ENCODE peak calls at places on chromosomes 6 and 20, in eight cellular contexts. One of them, this sample, is unnamed.
A peak's percentile ranks its signal among the peaks of the same experiment; 100 is the strongest.

GRCh38 chr6:79152269-79152737 is 74.2 kb upstream of the PHIP start:
- DNase-seq in left lung: no peak
- DNase-seq in uterus: no peak
- DNase-seq in cardiac fibroblast: no peak
- DNase-seq in PC-9: no peak
- DNase-seq in mesothelial cell of epicardium: no peak
- DNase-seq in upper lobe of right lung: no peak
- DNase-seq in neural crest cell: no peak
- DNase-seq in this sample: no peak

GRCh38 chr6:85986681-85987080 is 344.0 kb upstream of the SYNCRIP start:
- DNase-seq in cardiac fibroblast: no peak
- DNase-seq in neural crest cell: no peak
- DNase-seq in upper lobe of right lung: no peak
- DNase-seq in left lung: no peak
- DNase-seq in PC-9: no peak
- DNase-seq in uterus: no peak
- DNase-seq in mesothelial cell of epicardium: no peak
- DNase-seq in this sample: no peak

GRCh38 chr6:136035378-136036070 is 184.0 kb downstream of the PDE7B start:
- DNase-seq in left lung: no peak
- DNase-seq in PC-9: no peak
- DNase-seq in neural crest cell: no peak
- DNase-seq in uterus: peak; percentile 32
- DNase-seq in upper lobe of right lung: no peak
- DNase-seq in mesothelial cell of epicardium: no peak
- DNase-seq in cardiac fibroblast: peak; percentile 89
- DNase-seq in this sample: no peak

GRCh38 chr6:138105880-138106664 is 1.1 kb downstream of the PERP start:
- DNase-seq in upper lobe of right lung: no peak
- DNase-seq in PC-9: no peak
- DNase-seq in left lung: no peak
- DNase-seq in mesothelial cell of epicardium: no peak
- DNase-seq in neural crest cell: no peak
- DNase-seq in cardiac fibroblast: peak; percentile 13
- DNase-seq in uterus: no peak
- DNase-seq in this sample: no peak

GRCh38 chr6:154874684-154875594 is 120.2 kb upstream of the TIAM2 start:
- DNase-seq in uterus: no peak
- DNase-seq in left lung: no peak
- DNase-seq in mesothelial cell of epicardium: no peak
- DNase-seq in PC-9: no peak
- DNase-seq in cardiac fibroblast: no peak
- DNase-seq in neural crest cell: no peak
- DNase-seq in upper lobe of right lung: no peak
- DNase-seq in this sample: no peak

GRCh38 chr20:39630215-39630614 is 668.1 kb downstream of the DHX35 start:
- DNase-seq in left lung: no peak
- DNase-seq in PC-9: no peak
- DNase-seq in cardiac fibroblast: no peak
- DNase-seq in uterus: no peak
- DNase-seq in upper lobe of right lung: no peak
- DNase-seq in neural crest cell: no peak
- DNase-seq in mesothelial cell of epicardium: no peak
- DNase-seq in this sample: no peak

GRCh38 chr6:113291751-113292445 is 565.2 kb upstream of the MARCKS start:
- DNase-seq in PC-9: no peak
- DNase-seq in upper lobe of right lung: no peak
- DNase-seq in cardiac fibroblast: no peak
- DNase-seq in neural crest cell: no peak
- DNase-seq in mesothelial cell of epicardium: no peak
- DNase-seq in uterus: no peak
- DNase-seq in left lung: no peak
- DNase-seq in this sample: no peak

GRCh38 chr6:27593861-27594260 is 121.0 kb upstream of the ZNF184 start:
- DNase-seq in upper lobe of right lung: no peak
- DNase-seq in neural crest cell: no peak
- DNase-seq in left lung: no peak
- DNase-seq in cardiac fibroblast: no peak
- DNase-seq in PC-9: no peak
- DNase-seq in mesothelial cell of epicardium: no peak
- DNase-seq in uterus: no peak
- DNase-seq in this sample: no peak

GRCh38 chr6:22328499-22328898 is 31.7 kb upstream of the PRL start:
- DNase-seq in uterus: no peak
- DNase-seq in cardiac fibroblast: no peak
- DNase-seq in mesothelial cell of epicardium: no peak
- DNase-seq in left lung: no peak
- DNase-seq in upper lobe of right lung: no peak
- DNase-seq in neural crest cell: no peak
- DNase-seq in PC-9: no peak
- DNase-seq in this sample: no peak

GRCh38 chr6:166258854-166259276 is 49.3 kb downstream of the PRR18 start:
- DNase-seq in neural crest cell: no peak
- DNase-seq in mesothelial cell of epicardium: no peak
- DNase-seq in left lung: peak; percentile 91
- DNase-seq in cardiac fibroblast: no peak
- DNase-seq in upper lobe of right lung: peak; percentile 77
- DNase-seq in uterus: no peak
- DNase-seq in PC-9: peak; percentile 39
- DNase-seq in this sample: no peak

GRCh38 chr6:161546632-161547031 is 272.8 kb upstream of the AGPAT4 start:
- DNase-seq in mesothelial cell of epicardium: no peak
- DNase-seq in upper lobe of right lung: no peak
- DNase-seq in left lung: no peak
- DNase-seq in cardiac fibroblast: no peak
- DNase-seq in uterus: no peak
- DNase-seq in neural crest cell: no peak
- DNase-seq in PC-9: no peak
- DNase-seq in this sample: no peak

GRCh38 chr6:89930789-89931188 is 36.5 kb downstream of the GJA10 start:
- DNase-seq in mesothelial cell of epicardium: no peak
- DNase-seq in neural crest cell: no peak
- DNase-seq in left lung: no peak
- DNase-seq in cardiac fibroblast: no peak
- DNase-seq in PC-9: no peak
- DNase-seq in uterus: no peak
- DNase-seq in upper lobe of right lung: no peak
- DNase-seq in this sample: no peak

GRCh38 chr6:105038259-105038658 is 81.4 kb downstream of the LIN28B start:
- DNase-seq in cardiac fibroblast: no peak
- DNase-seq in uterus: no peak
- DNase-seq in PC-9: no peak
- DNase-seq in upper lobe of right lung: no peak
- DNase-seq in left lung: no peak
- DNase-seq in mesothelial cell of epicardium: no peak
- DNase-seq in neural crest cell: no peak
- DNase-seq in this sample: no peak

GRCh38 chr20:32555584-32555983 is 29.5 kb downstream of the NOL4L start:
- DNase-seq in PC-9: no peak
- DNase-seq in neural crest cell: no peak
- DNase-seq in left lung: no peak
- DNase-seq in mesothelial cell of epicardium: no peak
- DNase-seq in upper lobe of right lung: no peak
- DNase-seq in cardiac fibroblast: no peak
- DNase-seq in uterus: no peak
- DNase-seq in this sample: no peak

GRCh38 chr6:27759930-27760329 is 152.3 kb downstream of the OR2B2 start:
- DNase-seq in uterus: no peak
- DNase-seq in left lung: no peak
- DNase-seq in PC-9: no peak
- DNase-seq in neural crest cell: no peak
- DNase-seq in cardiac fibroblast: no peak
- DNase-seq in mesothelial cell of epicardium: no peak
- DNase-seq in upper lobe of right lung: no peak
- DNase-seq in this sample: no peak

GRCh38 chr20:52103469-52103910 is 88.1 kb downstream of the ZFP64 start:
- DNase-seq in cardiac fibroblast: peak; percentile 50
- DNase-seq in left lung: no peak
- DNase-seq in mesothelial cell of epicardium: no peak
- DNase-seq in neural crest cell: no peak
- DNase-seq in PC-9: peak; percentile 84
- DNase-seq in upper lobe of right lung: peak; percentile 33
- DNase-seq in uterus: no peak
- DNase-seq in this sample: peak; percentile 22

GRCh38 chr6:163712569-163712966 is 298.1 kb downstream of the QKI start:
- DNase-seq in uterus: no peak
- DNase-seq in neural crest cell: no peak
- DNase-seq in PC-9: no peak
- DNase-seq in left lung: no peak
- DNase-seq in cardiac fibroblast: no peak
- DNase-seq in upper lobe of right lung: no peak
- DNase-seq in mesothelial cell of epicardium: no peak
- DNase-seq in this sample: no peak

GRCh38 chr6:41150671-41151070 is 3.5 kb downstream of the TREML1 start:
- DNase-seq in left lung: no peak
- DNase-seq in upper lobe of right lung: no peak
- DNase-seq in cardiac fibroblast: no peak
- DNase-seq in mesothelial cell of epicardium: no peak
- DNase-seq in PC-9: no peak
- DNase-seq in neural crest cell: no peak
- DNase-seq in uterus: no peak
- DNase-seq in this sample: no peak
- TF ChIP-seq CTCF in left lung: no peak
- TF ChIP-seq CTCF in upper lobe of right lung: no peak
- TF ChIP-seq CTCF in cardiac fibroblast: no peak
- TF ChIP-seq CTCF in mesothelial cell of epicardium: no peak
- TF ChIP-seq CTCF in PC-9: no peak
- TF ChIP-seq CTCF in neural crest cell: no peak
- TF ChIP-seq CTCF in uterus: no peak
- TF ChIP-seq CTCF in this sample: no peak

DNA sequence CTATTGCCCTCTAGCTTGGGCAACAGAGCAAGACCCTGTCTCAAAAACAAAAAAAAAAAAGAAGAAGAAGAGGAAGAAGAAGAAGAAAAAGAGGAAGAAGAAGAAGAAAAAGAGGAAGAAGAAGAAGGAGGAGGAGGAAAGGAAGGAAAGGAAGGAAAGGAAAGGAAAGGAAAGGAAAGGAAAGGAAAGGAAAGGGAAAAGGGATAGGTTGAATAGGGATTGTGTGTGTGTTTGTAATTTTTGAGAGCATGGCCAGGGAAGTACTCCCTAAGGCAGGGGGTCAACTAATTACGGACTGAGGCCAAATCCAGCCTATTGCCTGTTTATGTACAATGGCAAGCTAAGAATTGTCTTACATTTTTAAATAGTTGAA is 43.1 kb upstream of the ZNF217 start:
- DNase-seq in cardiac fibroblast: no peak
- DNase-seq in neural crest cell: no peak
- DNase-seq in mesothelial cell of epicardium: no peak
- DNase-seq in left lung: no peak
- DNase-seq in upper lobe of right lung: no peak
- DNase-seq in PC-9: no peak
- DNase-seq in uterus: no peak
- DNase-seq in this sample: no peak
- TF ChIP-seq CTCF in cardiac fibroblast: no peak
- TF ChIP-seq CTCF in neural crest cell: no peak
- TF ChIP-seq CTCF in mesothelial cell of epicardium: no peak
- TF ChIP-seq CTCF in left lung: no peak
- TF ChIP-seq CTCF in upper lobe of right lung: no peak
- TF ChIP-seq CTCF in PC-9: no peak
- TF ChIP-seq CTCF in uterus: no peak
- TF ChIP-seq CTCF in this sample: no peak

GRCh38 chr6:34190504-34191122 is 44.7 kb upstream of the GRM4 start:
- DNase-seq in left lung: no peak
- DNase-seq in PC-9: no peak
- DNase-seq in uterus: no peak
- DNase-seq in upper lobe of right lung: peak; percentile 54
- DNase-seq in neural crest cell: no peak
- DNase-seq in cardiac fibroblast: no peak
- DNase-seq in mesothelial cell of epicardium: no peak
- DNase-seq in this sample: no peak

GRCh38 chr6:34196116-34196832 is 40.4 kb upstream of the HMGA1 start:
- DNase-seq in mesothelial cell of epicardium: peak; percentile 67
- DNase-seq in upper lobe of right lung: peak; percentile 95
- DNase-seq in uterus: peak; percentile 87
- DNase-seq in neural crest cell: peak; percentile 80
- DNase-seq in PC-9: peak; percentile 82
- DNase-seq in cardiac fibroblast: peak; percentile 72
- DNase-seq in left lung: peak; percentile 100
- DNase-seq in this sample: peak; percentile 88

GRCh38 chr6:34195726-34196115 is 41.0 kb upstream of the HMGA1 start:
- DNase-seq in mesothelial cell of epicardium: no peak
- DNase-seq in upper lobe of right lung: no peak
- DNase-seq in neural crest cell: no peak
- DNase-seq in uterus: peak; percentile 25
- DNase-seq in left lung: no peak
- DNase-seq in cardiac fibroblast: no peak
- DNase-seq in PC-9: no peak
- DNase-seq in this sample: no peak

GRCh38 chr6:34196833-34197195 is 39.9 kb upstream of the HMGA1 start:
- DNase-seq in PC-9: no peak
- DNase-seq in neural crest cell: no peak
- DNase-seq in mesothelial cell of epicardium: no peak
- DNase-seq in upper lobe of right lung: no peak
- DNase-seq in left lung: no peak
- DNase-seq in uterus: no peak
- DNase-seq in cardiac fibroblast: no peak
- DNase-seq in this sample: no peak

DNA sequence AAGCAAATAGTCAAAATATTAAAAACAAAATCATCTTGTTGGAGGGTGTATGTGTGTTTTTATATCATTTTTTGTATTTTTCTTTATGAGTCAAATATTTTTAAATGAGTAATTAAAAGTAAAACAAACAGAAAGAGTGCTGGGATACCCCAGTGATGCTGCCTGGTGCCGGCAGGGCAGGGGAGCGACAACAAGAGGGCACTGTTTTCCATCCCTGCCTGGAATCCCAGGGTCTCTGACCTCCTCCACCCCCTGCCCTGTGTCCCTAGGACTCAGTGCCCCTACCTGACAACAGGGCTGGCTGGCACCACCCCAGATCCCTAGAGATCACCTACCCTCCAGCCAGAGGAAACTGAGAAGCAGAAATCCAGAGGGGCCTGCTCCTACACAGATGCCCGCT is 41.9 kb upstream of the HMGA1 start:
- DNase-seq in mesothelial cell of epicardium: no peak
- DNase-seq in cardiac fibroblast: no peak
- DNase-seq in left lung: no peak
- DNase-seq in uterus: no peak
- DNase-seq in neural crest cell: no peak
- DNase-seq in PC-9: no peak
- DNase-seq in upper lobe of right lung: no peak
- DNase-seq in this sample: no peak
- TF ChIP-seq CTCF in mesothelial cell of epicardium: no peak
- TF ChIP-seq CTCF in cardiac fibroblast: peak; percentile 18
- TF ChIP-seq CTCF in left lung: no peak
- TF ChIP-seq CTCF in uterus: no peak
- TF ChIP-seq CTCF in neural crest cell: no peak
- TF ChIP-seq CTCF in PC-9: no peak
- TF ChIP-seq CTCF in upper lobe of right lung: no peak
- TF ChIP-seq CTCF in this sample: no peak

DNA sequence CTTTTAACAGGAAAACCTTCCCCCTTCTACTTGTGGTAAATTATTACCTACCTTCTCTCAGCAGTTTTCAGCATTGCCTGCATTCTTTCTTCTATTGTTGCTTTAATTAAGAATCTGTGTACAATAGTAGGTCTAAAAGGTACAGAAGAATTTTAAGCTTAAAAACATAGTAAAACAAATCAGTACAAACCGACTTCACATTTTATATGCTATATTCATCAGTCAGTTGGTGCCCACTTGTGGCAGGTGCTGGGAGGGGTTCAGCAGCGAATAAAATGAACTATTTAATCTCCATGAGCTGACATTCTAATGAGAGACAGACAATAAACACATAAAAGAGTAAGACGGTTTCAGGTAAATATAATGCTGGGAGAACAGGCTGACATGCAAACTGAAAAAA is 73.4 kb upstream of the FBXO30 start:
- DNase-seq in left lung: no peak
- DNase-seq in upper lobe of right lung: no peak
- DNase-seq in PC-9: peak; percentile 10
- DNase-seq in uterus: no peak
- DNase-seq in cardiac fibroblast: peak; percentile 31
- DNase-seq in mesothelial cell of epicardium: no peak
- DNase-seq in neural crest cell: no peak
- DNase-seq in this sample: no peak
- TF ChIP-seq CTCF in left lung: peak; percentile 24
- TF ChIP-seq CTCF in upper lobe of right lung: peak; percentile 36
- TF ChIP-seq CTCF in PC-9: peak; percentile 40
- TF ChIP-seq CTCF in uterus: no peak
- TF ChIP-seq CTCF in cardiac fibroblast: peak; percentile 40
- TF ChIP-seq CTCF in mesothelial cell of epicardium: no peak
- TF ChIP-seq CTCF in neural crest cell: peak; percentile 51
- TF ChIP-seq CTCF in this sample: peak; percentile 13

This sample was measured in nephron progenitor cell.